ENCODE peak calls at places on chromosomes 7 and 10, in eight cellular contexts. One of them, this sample, is unnamed.

GRCh38 chr7:29013062-29013461 is 54.9 kb upstream of the TRIL start:
- DNase-seq in progenitor cell of endocrine pancreas: no peak
- DNase-seq in stimulated activated naive CD4-positive, alpha-beta T cell: no peak
- DNase-seq in left lung: no peak
- DNase-seq in NCI-H1092 treated with DMSO at 0.1 percent for 48 hours: no peak
- DNase-seq in hippocampal formation: no peak
- DNase-seq in cardiac fibroblast: no peak
- DNase-seq in amniotic epithelial cell: no peak
- DNase-seq in this sample: no peak

GRCh38 chr7:2266911-2267310 is 24.9 kb downstream of the NUDT1 start:
- DNase-seq in NCI-H1092 treated with DMSO at 0.1 percent for 48 hours: no peak
- DNase-seq in hippocampal formation: no peak
- DNase-seq in amniotic epithelial cell: peak; percentile 43
- DNase-seq in left lung: no peak
- DNase-seq in cardiac fibroblast: peak; percentile 41
- DNase-seq in stimulated activated naive CD4-positive, alpha-beta T cell: no peak
- DNase-seq in progenitor cell of endocrine pancreas: no peak
- DNase-seq in this sample: peak; percentile 38

GRCh38 chr7:74059681-74060588 is 23.7 kb upstream of the LIMK1 start:
- DNase-seq in cardiac fibroblast: no peak
- DNase-seq in stimulated activated naive CD4-positive, alpha-beta T cell: no peak
- DNase-seq in progenitor cell of endocrine pancreas: no peak
- DNase-seq in hippocampal formation: no peak
- DNase-seq in left lung: peak; percentile 86
- DNase-seq in amniotic epithelial cell: no peak
- DNase-seq in NCI-H1092 treated with DMSO at 0.1 percent for 48 hours: peak; percentile 52
- DNase-seq in this sample: no peak

GRCh38 chr7:128100225-128100948 is 69.2 kb upstream of the LRRC4 start:
- DNase-seq in hippocampal formation: no peak
- DNase-seq in cardiac fibroblast: no peak
- DNase-seq in amniotic epithelial cell: no peak
- DNase-seq in stimulated activated naive CD4-positive, alpha-beta T cell: no peak
- DNase-seq in NCI-H1092 treated with DMSO at 0.1 percent for 48 hours: no peak
- DNase-seq in progenitor cell of endocrine pancreas: no peak
- DNase-seq in left lung: no peak
- DNase-seq in this sample: no peak

GRCh38 chr10:103451091-103451801 is 924 bp downstream of the CALHM2 start:
- DNase-seq in NCI-H1092 treated with DMSO at 0.1 percent for 48 hours: no peak
- DNase-seq in left lung: peak; percentile 87
- DNase-seq in amniotic epithelial cell: no peak
- DNase-seq in stimulated activated naive CD4-positive, alpha-beta T cell: peak; percentile 30
- DNase-seq in progenitor cell of endocrine pancreas: no peak
- DNase-seq in cardiac fibroblast: peak; percentile 39
- DNase-seq in hippocampal formation: peak; percentile 44
- DNase-seq in this sample: peak; percentile 51

GRCh38 chr10:96719205-96719604 is 1.1 kb downstream of the PIK3AP1 start:
- DNase-seq in stimulated activated naive CD4-positive, alpha-beta T cell: no peak
- DNase-seq in progenitor cell of endocrine pancreas: no peak
- DNase-seq in hippocampal formation: no peak
- DNase-seq in cardiac fibroblast: no peak
- DNase-seq in amniotic epithelial cell: no peak
- DNase-seq in left lung: no peak
- DNase-seq in NCI-H1092 treated with DMSO at 0.1 percent for 48 hours: no peak
- DNase-seq in this sample: no peak

GRCh38 chr7:53121374-53121773 is 85.9 kb downstream of the POM121L12 start:
- DNase-seq in progenitor cell of endocrine pancreas: no peak
- DNase-seq in NCI-H1092 treated with DMSO at 0.1 percent for 48 hours: no peak
- DNase-seq in hippocampal formation: no peak
- DNase-seq in cardiac fibroblast: no peak
- DNase-seq in amniotic epithelial cell: no peak
- DNase-seq in left lung: no peak
- DNase-seq in stimulated activated naive CD4-positive, alpha-beta T cell: no peak
- DNase-seq in this sample: no peak

GRCh38 chr7:32586291-32587221 is 91.3 kb downstream of the AVL9 start:
- DNase-seq in hippocampal formation: no peak
- DNase-seq in cardiac fibroblast: peak; percentile 98
- DNase-seq in NCI-H1092 treated with DMSO at 0.1 percent for 48 hours: no peak
- DNase-seq in stimulated activated naive CD4-positive, alpha-beta T cell: no peak
- DNase-seq in left lung: no peak
- DNase-seq in progenitor cell of endocrine pancreas: no peak
- DNase-seq in amniotic epithelial cell: peak; percentile 95
- DNase-seq in this sample: peak; percentile 86

GRCh38 chr7:116525298-116525912 is 569 bp downstream of the CAV1 start:
- DNase-seq in hippocampal formation: no peak
- DNase-seq in left lung: peak; percentile 86
- DNase-seq in stimulated activated naive CD4-positive, alpha-beta T cell: no peak
- DNase-seq in amniotic epithelial cell: no peak
- DNase-seq in NCI-H1092 treated with DMSO at 0.1 percent for 48 hours: no peak
- DNase-seq in cardiac fibroblast: no peak
- DNase-seq in progenitor cell of endocrine pancreas: peak; percentile 14
- DNase-seq in this sample: no peak

GRCh38 chr10:15515207-15515606 is 144.1 kb upstream of the FAM171A1 start:
- DNase-seq in NCI-H1092 treated with DMSO at 0.1 percent for 48 hours: no peak
- DNase-seq in progenitor cell of endocrine pancreas: no peak
- DNase-seq in hippocampal formation: peak; percentile 26
- DNase-seq in left lung: no peak
- DNase-seq in amniotic epithelial cell: no peak
- DNase-seq in stimulated activated naive CD4-positive, alpha-beta T cell: no peak
- DNase-seq in cardiac fibroblast: no peak
- DNase-seq in this sample: peak; percentile 60

GRCh38 chr7:117961235-117961634 is 88.0 kb upstream of the CTTNBP2 start:
- DNase-seq in progenitor cell of endocrine pancreas: no peak
- DNase-seq in cardiac fibroblast: no peak
- DNase-seq in NCI-H1092 treated with DMSO at 0.1 percent for 48 hours: no peak
- DNase-seq in amniotic epithelial cell: no peak
- DNase-seq in left lung: no peak
- DNase-seq in stimulated activated naive CD4-positive, alpha-beta T cell: no peak
- DNase-seq in hippocampal formation: no peak
- DNase-seq in this sample: no peak

GRCh38 chr10:59991661-59992060 is 85.3 kb upstream of the CCDC6 start:
- DNase-seq in cardiac fibroblast: peak; percentile 77
- DNase-seq in NCI-H1092 treated with DMSO at 0.1 percent for 48 hours: peak; percentile 26
- DNase-seq in amniotic epithelial cell: peak; percentile 89
- DNase-seq in left lung: no peak
- DNase-seq in progenitor cell of endocrine pancreas: no peak
- DNase-seq in hippocampal formation: no peak
- DNase-seq in stimulated activated naive CD4-positive, alpha-beta T cell: no peak
- DNase-seq in this sample: peak; percentile 1

GRCh38 chr7:139695616-139696015 is 82.2 kb downstream of the HIPK2 start:
- DNase-seq in progenitor cell of endocrine pancreas: no peak
- DNase-seq in NCI-H1092 treated with DMSO at 0.1 percent for 48 hours: no peak
- DNase-seq in left lung: no peak
- DNase-seq in hippocampal formation: no peak
- DNase-seq in stimulated activated naive CD4-positive, alpha-beta T cell: no peak
- DNase-seq in amniotic epithelial cell: peak; percentile 30
- DNase-seq in cardiac fibroblast: no peak
- DNase-seq in this sample: no peak

GRCh38 chr7:29071203-29071804 is 75.0 kb downstream of the CPVL start:
- DNase-seq in progenitor cell of endocrine pancreas: no peak
- DNase-seq in stimulated activated naive CD4-positive, alpha-beta T cell: no peak
- DNase-seq in amniotic epithelial cell: no peak
- DNase-seq in left lung: no peak
- DNase-seq in cardiac fibroblast: no peak
- DNase-seq in hippocampal formation: no peak
- DNase-seq in NCI-H1092 treated with DMSO at 0.1 percent for 48 hours: no peak
- DNase-seq in this sample: no peak

GRCh38 chr7:131010029-131010705 is 276.2 kb upstream of the KLF14 start:
- DNase-seq in NCI-H1092 treated with DMSO at 0.1 percent for 48 hours: no peak
- DNase-seq in left lung: no peak
- DNase-seq in amniotic epithelial cell: no peak
- DNase-seq in stimulated activated naive CD4-positive, alpha-beta T cell: no peak
- DNase-seq in cardiac fibroblast: no peak
- DNase-seq in hippocampal formation: no peak
- DNase-seq in progenitor cell of endocrine pancreas: no peak
- DNase-seq in this sample: no peak

GRCh38 chr10:100894033-100894432 is 18.7 kb upstream of the SLF2 start:
- DNase-seq in amniotic epithelial cell: no peak
- DNase-seq in hippocampal formation: no peak
- DNase-seq in stimulated activated naive CD4-positive, alpha-beta T cell: no peak
- DNase-seq in cardiac fibroblast: no peak
- DNase-seq in left lung: no peak
- DNase-seq in NCI-H1092 treated with DMSO at 0.1 percent for 48 hours: no peak
- DNase-seq in progenitor cell of endocrine pancreas: no peak
- DNase-seq in this sample: no peak

GRCh38 chr10:70270952-70271351 is 12.9 kb downstream of the NPFFR1 start:
- DNase-seq in hippocampal formation: no peak
- DNase-seq in stimulated activated naive CD4-positive, alpha-beta T cell: no peak
- DNase-seq in NCI-H1092 treated with DMSO at 0.1 percent for 48 hours: no peak
- DNase-seq in left lung: no peak
- DNase-seq in progenitor cell of endocrine pancreas: no peak
- DNase-seq in cardiac fibroblast: no peak
- DNase-seq in amniotic epithelial cell: no peak
- DNase-seq in this sample: no peak

This sample was measured in GM04504.